ENCODE peak calls at places on chromosomes 12 and 14, in eight cellular contexts. C is HFFc6, J is lower lobe of right lung, R is transverse colon, B is AG04449, H is glutamatergic neuron, Y is suprapubic skin, U is epithelial cell of esophagus. S is an unnamed sample.

GRCh38 chr12:47992776-47993175 is 11.5 kb downstream of the COL2A1 start:
- DNase-seq in J (no peak), B (no peak), Y (peak; percentile 13), U (no peak), R (no peak), C (no peak), H (no peak), S (no peak)

GRCh38 chr14:22875748-22876319 is 4.3 kb downstream of the LRP10 start:
- DNase-seq in J (no peak), B (no peak), H (no peak), U (no peak), R (no peak), C (no peak), Y (no peak), S (no peak)

GRCh38 chr12:91804533-91804932 is 341.1 kb downstream of the BTG1 start:
- DNase-seq in J (no peak), U (peak; percentile 58), H (no peak), B (no peak), R (no peak), Y (no peak), C (no peak), S (no peak)

GRCh38 chr14:100606687-100607610 is 19.7 kb upstream of the BEGAIN start:
- DNase-seq in U (no peak), J (no peak), R (no peak), Y (peak; percentile 29), H (no peak), B (no peak), C (no peak), S (no peak)

GRCh38 chr12:70754330-70754741 is 117.1 kb upstream of the PTPRB start:
- DNase-seq in B (no peak), Y (no peak), C (no peak), H (no peak), R (peak; percentile 10), U (peak; percentile 10), J (no peak), S (no peak)

GRCh38 chr12:115755061-115755751 is 522.3 kb downstream of the MED13L start:
- DNase-seq in Y (no peak), U (no peak), H (no peak), R (no peak), B (no peak), C (no peak), J (no peak), S (no peak)

GRCh38 chr14:81062816-81063215 is 107.4 kb downstream of the TSHR start:
- DNase-seq in H (no peak), C (no peak), B (no peak), U (peak; percentile 3), Y (no peak), R (no peak), J (no peak), S (no peak)

GRCh38 chr14:86057018-86057667 is 527.2 kb downstream of the FLRT2 start:
- DNase-seq in H (peak; percentile 58), J (no peak), B (no peak), Y (no peak), R (no peak), C (peak; percentile 9), U (peak; percentile 50), S (peak; percentile 12)

GRCh38 chr14:100072783-100073346 is 7.6 kb downstream of the EVL start:
- DNase-seq in B (no peak), R (peak; percentile 75), J (peak; percentile 86), Y (no peak), U (peak; percentile 86), H (no peak), C (no peak), S (peak; percentile 36)

GRCh38 chr12:69497308-69498026 is 27.3 kb downstream of the FRS2 start:
- DNase-seq in Y (no peak), H (no peak), C (no peak), R (no peak), U (no peak), B (no peak), J (no peak), S (peak; percentile 61)

GRCh38 chr12:53938276-53939140 is at the start of gene HOXC13:
- DNase-seq in B (no peak), H (peak; percentile 90), C (no peak), U (peak; percentile 70), R (no peak), J (no peak), Y (peak; percentile 95), S (peak; percentile 68)

DNA sequence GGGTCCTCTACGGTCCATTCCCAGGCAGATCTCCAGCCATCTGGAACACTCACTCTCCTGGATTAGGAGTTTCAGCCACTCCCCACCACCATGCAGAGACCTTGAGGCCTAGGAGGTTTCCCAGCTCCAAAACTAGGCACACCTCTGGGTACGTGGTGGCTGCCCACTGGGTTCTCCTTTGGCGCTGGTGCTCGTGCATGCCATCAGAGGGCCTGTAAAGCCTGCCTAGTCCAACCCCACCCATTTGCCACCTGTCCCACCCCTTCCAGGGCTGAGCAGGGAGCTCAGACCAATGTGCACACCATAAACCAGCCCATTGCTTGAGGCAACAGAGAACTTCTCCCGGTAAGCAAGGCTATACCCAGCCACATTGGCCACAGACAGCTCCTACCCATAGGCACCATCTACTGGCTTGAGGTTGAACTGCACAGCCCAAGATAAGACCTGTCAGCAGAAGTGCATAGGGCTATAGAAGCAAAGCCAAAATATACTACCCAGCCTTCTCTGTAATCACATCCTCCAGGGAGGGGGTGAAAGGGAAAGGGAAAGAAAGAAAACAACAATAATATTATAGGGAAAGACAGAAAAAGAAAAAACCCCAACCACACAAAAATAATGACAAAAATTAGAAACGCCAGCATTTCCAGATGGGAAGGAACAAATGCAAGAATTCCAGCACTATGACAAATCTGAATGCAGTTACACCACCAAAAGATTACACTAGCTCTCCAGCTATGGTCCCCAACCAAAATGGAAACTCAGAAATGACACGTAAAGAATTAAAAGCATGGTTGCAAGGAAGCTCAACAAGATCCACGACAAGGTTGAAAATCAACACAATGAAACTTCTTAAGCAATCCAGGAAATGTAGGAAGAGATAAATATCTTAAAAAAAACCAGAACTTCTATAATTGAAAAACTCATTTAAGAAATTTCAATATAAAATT is 111.9 kb upstream of the CCDC175 start:
- DNase-seq in B (peak; percentile 12), R (peak; percentile 58), Y (no peak), H (peak; percentile 66), J (no peak), U (peak; percentile 73), C (peak; percentile 12), S (peak; percentile 44)
- TF ChIP-seq CTCF in B (peak; percentile 84), R (peak; percentile 61), Y (no peak), H (peak; percentile 65), J (peak; percentile 57), U (peak; percentile 88), C (peak; percentile 67), S (peak; percentile 72)

GRCh38 chr12:90106568-90106967 is 397.9 kb upstream of the ATP2B1 start:
- DNase-seq in B (no peak), J (no peak), C (no peak), U (peak; percentile 78), H (no peak), R (no peak), Y (no peak), S (no peak)

GRCh38 chr12:90100619-90101018 is 392.0 kb upstream of the ATP2B1 start:
- DNase-seq in U (peak; percentile 27), C (no peak), J (no peak), Y (no peak), H (no peak), R (no peak), B (no peak), S (no peak)

GRCh38 chr12:90099288-90099687 is 390.6 kb upstream of the ATP2B1 start:
- DNase-seq in C (peak; percentile 24), H (no peak), U (no peak), R (no peak), J (no peak), Y (no peak), B (no peak), S (no peak)

GRCh38 chr12:90098132-90098779 is 389.6 kb upstream of the ATP2B1 start:
- DNase-seq in B (no peak), U (no peak), Y (no peak), J (no peak), C (no peak), H (no peak), R (no peak), S (no peak)

DNA sequence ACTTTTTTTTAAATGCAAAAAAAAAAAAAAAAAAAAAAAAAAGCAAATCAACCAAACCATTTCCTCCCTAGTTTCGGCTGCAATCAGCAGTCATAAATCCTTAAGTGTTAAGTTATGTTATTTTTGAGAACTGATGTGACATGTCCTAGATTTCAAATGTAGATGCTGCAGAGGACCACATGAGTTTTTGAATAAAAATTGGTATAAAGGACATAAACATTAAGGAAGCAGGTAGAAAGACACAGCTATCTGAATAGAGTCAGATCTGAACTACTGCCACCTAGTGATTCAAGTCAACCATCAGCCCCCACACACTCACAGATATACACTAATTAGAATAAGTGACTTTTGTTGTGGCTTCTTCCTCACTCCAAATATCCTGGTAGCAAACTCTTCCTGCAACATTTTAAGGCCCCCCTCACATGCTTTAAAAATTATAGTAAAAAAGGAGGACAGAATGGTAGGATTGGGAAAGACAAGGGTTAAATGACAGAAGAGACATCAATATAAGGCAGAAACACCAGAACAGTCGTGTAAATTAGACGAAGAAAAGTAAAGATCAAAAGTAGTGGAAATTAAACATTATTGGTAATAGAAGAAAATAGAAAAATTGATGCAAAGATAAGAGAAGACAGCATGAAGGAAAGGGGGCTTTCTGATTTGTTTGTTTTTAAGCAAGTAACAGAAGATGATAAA is 394.5 kb upstream of the ATP2B1 start:
- DNase-seq in C (peak; percentile 39), R (peak; percentile 13), J (no peak), H (no peak), Y (no peak), B (no peak), U (peak; percentile 61), S (peak; percentile 47)
- TF ChIP-seq CTCF in C (peak; percentile 82), R (peak; percentile 47), J (peak; percentile 41), H (peak; percentile 27), Y (no peak), B (peak; percentile 59), U (peak; percentile 69), S (no peak)

GRCh38 chr12:108768591-108769500 is 37.5 kb upstream of the CORO1C start:
- DNase-seq in U (peak; percentile 14), R (peak; percentile 89), Y (no peak), C (no peak), J (peak; percentile 82), H (peak; percentile 63), B (no peak), S (peak; percentile 54)
- TF ChIP-seq CTCF in U (no peak), R (no peak), Y (no peak), C (no peak), J (no peak), H (no peak), B (no peak), S (no peak)

GRCh38 chr12:92926549-92926948 is 2.5 kb downstream of the EEA1 start:
- DNase-seq in R (no peak), C (no peak), H (no peak), Y (no peak), J (no peak), B (no peak), U (no peak), S (no peak)

GRCh38 chr12:92927436-92928116 is 1.5 kb downstream of the EEA1 start:
- DNase-seq in C (peak; percentile 58), B (no peak), J (no peak), H (no peak), R (no peak), Y (no peak), U (peak; percentile 76), S (peak; percentile 49)

GRCh38 chr12:92928431-92928961 is 599 bp downstream of the EEA1 start:
- DNase-seq in Y (peak; percentile 72), C (no peak), H (no peak), R (peak; percentile 49), J (peak; percentile 68), U (peak; percentile 47), B (no peak), S (no peak)

GRCh38 chr12:92928962-92929915 is at the start of gene EEA1:
- DNase-seq in B (peak; percentile 73), U (peak; percentile 98), R (peak; percentile 98), C (peak; percentile 96), H (peak; percentile 97), J (peak; percentile 99), Y (peak; percentile 97), S (peak; percentile 99)

GRCh38 chr12:92927055-92927435 is 2.0 kb downstream of the EEA1 start:
- DNase-seq in U (peak; percentile 80), B (no peak), R (no peak), Y (peak; percentile 71), J (no peak), H (no peak), C (peak; percentile 66), S (peak; percentile 48)
- TF ChIP-seq CTCF in U (no peak), B (peak; percentile 18), R (no peak), Y (no peak), J (no peak), H (no peak), C (peak; percentile 65), S (no peak)